ENCODE peak calls at places on chromosomes 7 and 10, in nine cellular contexts. P is pancreas, J is foreskin fibroblast, V is heart right ventricle, B is fibroblast of the aortic adventitia, C is K562, G is choroid plexus epithelial cell, X is hepatocyte, M is brain microvascular endothelial cell. Z is an unnamed sample.
A peak's percentile ranks its signal among the peaks of the same experiment; 100 is the strongest.

GRCh38 chr7:128721376-128721775 is 17.8 kb upstream of the CALU start:
- DNase-seq in P (no peak), J (no peak), V (no peak), B (no peak), C (no peak), G (no peak), X (no peak), M (no peak), Z (no peak)

GRCh38 chr10:110812583-110812982 is 59.1 kb upstream of the PDCD4 start:
- DNase-seq in P (no peak), J (no peak), V (no peak), B (no peak), C (no peak), G (peak; percentile 49), X (no peak), M (no peak), Z (no peak)

GRCh38 chr10:94092848-94093247 is 99.1 kb downstream of the PLCE1 start:
- DNase-seq in P (no peak), J (peak; percentile 26), V (no peak), B (peak; percentile 59), C (no peak), G (peak; percentile 61), X (no peak), M (peak; percentile 37), Z (no peak)

GRCh38 chr10:23871211-23871610 is 337.7 kb upstream of the KIAA1217 start:
- DNase-seq in P (no peak), J (no peak), V (no peak), B (no peak), C (no peak), G (no peak), X (no peak), M (no peak), Z (no peak)

GRCh38 chr10:49237985-49238384 is 49.8 kb upstream of the TMEM273 start:
- DNase-seq in P (no peak), J (no peak), V (no peak), B (no peak), C (peak; percentile 36), G (no peak), X (no peak), M (no peak), Z (no peak)

GRCh38 chr7:130941322-130942210 is 207.6 kb upstream of the KLF14 start:
- DNase-seq in P (peak; percentile 57), J (no peak), V (peak; percentile 22), B (peak; percentile 56), C (peak; percentile 88), G (peak; percentile 82), X (peak; percentile 29), M (peak; percentile 76), Z (peak; percentile 77)

GRCh38 chr10:71981024-71981867 is 17.1 kb downstream of the CHST3 start:
- DNase-seq in P (peak; percentile 34), J (peak; percentile 71), V (no peak), B (peak; percentile 59), C (no peak), G (peak; percentile 45), X (no peak), M (no peak), Z (no peak)

GRCh38 chr7:521221-522070 is 1.8 kb upstream of the PDGFA start:
- DNase-seq in P (peak; percentile 61), J (peak; percentile 70), V (peak; percentile 84), B (peak; percentile 22), C (peak; percentile 71), G (no peak), X (peak; percentile 79), M (peak; percentile 48), Z (peak; percentile 72)

GRCh38 chr7:129607471-129608120 is 3.9 kb upstream of the NRF1 start:
- DNase-seq in P (no peak), J (peak; percentile 61), V (no peak), B (peak; percentile 50), C (peak; percentile 78), G (peak; percentile 62), X (peak; percentile 35), M (no peak), Z (peak; percentile 42)

GRCh38 chr7:129828989-129829676 is 123.6 kb downstream of the UBE2H start:
- DNase-seq in P (peak; percentile 8), J (no peak), V (no peak), B (no peak), C (peak; percentile 54), G (no peak), X (no peak), M (no peak), Z (no peak)

GRCh38 chr7:47435889-47436312 is 146.0 kb downstream of the TNS3 start:
- DNase-seq in P (peak; percentile 64), J (peak; percentile 92), V (peak; percentile 68), B (peak; percentile 91), C (peak; percentile 66), G (peak; percentile 93), X (peak; percentile 75), M (peak; percentile 81), Z (peak; percentile 83)

GRCh38 chr7:35253182-35253679 is 669 bp downstream of the TBX20 start:
- DNase-seq in P (no peak), J (peak; percentile 17), V (no peak), B (peak; percentile 35), C (no peak), G (no peak), X (no peak), M (no peak), Z (no peak)

GRCh38 chr10:111297351-111297848 is 220.6 kb downstream of the ADRA2A start:
- DNase-seq in P (no peak), J (no peak), V (no peak), B (no peak), C (no peak), G (no peak), X (peak; percentile 31), M (peak; percentile 63), Z (no peak)

GRCh38 chr7:87767827-87768226 is 108.3 kb downstream of the SLC25A40 start:
- DNase-seq in P (no peak), J (no peak), V (no peak), B (no peak), C (no peak), G (no peak), X (no peak), M (no peak), Z (no peak)

GRCh38 chr10:5944389-5945202 is 32.7 kb downstream of the IL15RA start:
- DNase-seq in P (peak; percentile 93), J (peak; percentile 99), V (no peak), B (peak; percentile 100), C (no peak), G (peak; percentile 98), X (peak; percentile 83), M (peak; percentile 98), Z (peak; percentile 85)

GRCh38 chr10:129971381-129972144 is 7.5 kb upstream of the EBF3 start:
- DNase-seq in P (peak; percentile 53), J (peak; percentile 89), V (peak; percentile 73), B (peak; percentile 55), C (peak; percentile 37), G (peak; percentile 56), X (peak; percentile 86), M (no peak), Z (no peak)

GRCh38 chr7:149321978-149322541 is 60.1 kb downstream of the ZNF783 start:
- DNase-seq in P (no peak), J (peak; percentile 20), V (no peak), B (peak; percentile 46), C (peak; percentile 62), G (peak; percentile 55), X (no peak), M (peak; percentile 14), Z (no peak)

GRCh38 chr7:149319376-149319775 is 57.4 kb downstream of the ZNF783 start:
- DNase-seq in P (no peak), J (no peak), V (no peak), B (no peak), C (no peak), G (no peak), X (no peak), M (no peak), Z (no peak)

GRCh38 chr7:149320313-149321124 is 58.5 kb downstream of the ZNF783 start:
- DNase-seq in P (no peak), J (no peak), V (no peak), B (no peak), C (peak; percentile 57), G (peak; percentile 11), X (no peak), M (no peak), Z (no peak)

GRCh38 chr7:149316606-149317005 is 54.6 kb downstream of the ZNF783 start:
- DNase-seq in P (no peak), J (no peak), V (no peak), B (no peak), C (no peak), G (no peak), X (no peak), M (no peak), Z (no peak)

GRCh38 chr7:149317986-149318672 is 56.1 kb downstream of the ZNF783 start:
- DNase-seq in P (no peak), J (no peak), V (no peak), B (no peak), C (peak; percentile 72), G (no peak), X (no peak), M (no peak), Z (no peak)
- TF ChIP-seq CTCF in P (no peak), J (no peak), V (no peak), B (no peak), C (peak; percentile 99), G (peak; percentile 9), X (no peak), M (peak; percentile 24), Z (no peak)

DNA sequence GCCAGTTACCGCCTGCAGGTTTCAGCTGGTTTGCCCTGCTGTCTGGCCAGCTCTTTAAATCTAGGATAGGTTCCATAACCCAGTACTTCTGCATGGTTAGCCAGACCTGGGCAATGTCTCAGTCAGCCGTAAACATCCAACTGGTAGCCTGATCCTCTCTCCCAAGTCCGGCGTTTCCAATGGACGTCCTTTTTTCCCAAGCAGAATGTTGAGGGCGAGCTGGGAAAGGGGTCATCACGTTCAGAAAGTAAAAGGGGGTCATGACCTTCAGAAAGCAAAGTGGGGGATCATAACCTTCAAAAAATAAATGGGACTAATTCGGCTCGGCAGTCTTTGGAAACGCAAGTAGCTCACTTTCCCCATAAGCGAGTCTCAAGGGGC is 430 bp downstream of the PON3 start:
- DNase-seq in P (no peak), J (no peak), V (no peak), B (no peak), C (no peak), G (no peak), X (no peak), M (no peak), Z (no peak)
- H3K4me3 ChIP-seq in P (peak overlapping the region; percentile 57), J (no peak overlapping the region), V (peak overlapping the region; percentile 53), B (no peak overlapping the region), C (peak overlapping the region; percentile 42), G (no peak overlapping the region), X (no peak overlapping the region), M (no peak overlapping the region), Z (no peak overlapping the region)

DNA sequence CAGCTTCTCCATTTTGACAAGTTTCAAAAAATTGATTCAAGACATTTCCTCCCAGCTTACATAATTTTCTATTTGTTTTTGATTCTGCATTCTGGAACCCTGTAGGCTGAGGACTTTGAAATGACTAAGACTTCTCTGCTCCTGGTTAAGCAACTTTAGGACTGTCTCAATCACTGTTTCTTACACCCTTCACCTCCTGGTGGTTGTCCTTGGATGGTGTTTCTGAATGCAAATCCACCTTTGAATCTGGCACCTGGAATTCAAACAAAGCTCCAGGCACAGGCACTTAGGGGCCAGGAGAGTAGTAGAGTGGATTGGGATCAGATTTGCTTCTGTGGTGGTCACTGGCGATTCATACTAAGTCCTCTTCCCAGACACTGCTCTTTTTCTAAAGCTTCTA is 595.5 kb downstream of the LRMDA start:
- DNase-seq in P (no peak), J (no peak), V (no peak), B (no peak), C (no peak), G (peak; percentile 12), X (no peak), M (no peak), Z (no peak)
- TF ChIP-seq CTCF in P (no peak), J (no peak), V (no peak), B (peak; percentile 10), C (no peak), G (peak; percentile 19), X (no peak), M (peak; percentile 23), Z (no peak)

GRCh38 chr10:63132651-63133055 is 475 bp upstream of the NRBF2 start:
- DNase-seq in P (no peak), J (no peak), V (no peak), B (no peak), C (no peak), G (no peak), X (no peak), M (no peak), Z (no peak)
- H3K4me3 ChIP-seq in P (peak overlapping the region; percentile 86), J (peak overlapping the region; percentile 98), V (peak overlapping the region; percentile 99), B (peak overlapping the region; percentile 96), C (no peak overlapping the region), G (no peak overlapping the region), X (peak overlapping the region; percentile 3), M (no peak overlapping the region), Z (peak overlapping the region; percentile 78)